ENCODE peak calls at places on chromosomes 13 and 19, in four cellular contexts. U is activated naive CD8-positive, alpha-beta T cell treated with anti-CD3 and anti-CD28 coated beads, Interleukin-2, amount 10 ng/mL, durations not matched to agents 7 days and 5 days; D is fibroblast of pulmonary artery; V is activated T-cell treated with anti-CD3 and anti-CD28 coated beads for 1 hour. Z is an unnamed sample.

GRCh38 chr19:6047741-6048231 is 62.5 kb downstream of the RFX2 start:
- DNase-seq in U (no peak), D (peak; percentile 56), V (no peak), Z (peak; percentile 39)

GRCh38 chr19:7013678-7014077 is 7.6 kb downstream of the MBD3L2B start:
- DNase-seq in U (no peak), D (peak; percentile 23), V (no peak), Z (peak; percentile 14)

GRCh38 chr19:2743099-2743498 is 3.3 kb upstream of the SLC39A3 start:
- DNase-seq in U (no peak), D (no peak), V (no peak), Z (no peak)

GRCh38 chr13:83057119-83057518 is 825.2 kb downstream of the SLITRK1 start:
- DNase-seq in U (no peak), D (no peak), V (no peak), Z (peak; percentile 38)

GRCh38 chr13:52738719-52739467 is 727 bp downstream of the CNMD start:
- DNase-seq in U (peak; percentile 56), D (no peak), V (peak; percentile 12), Z (no peak)

GRCh38 chr13:113875829-113876228 is 12.0 kb upstream of the GAS6 start:
- DNase-seq in U (no peak), D (no peak), V (no peak), Z (no peak)

GRCh38 chr19:22422220-22422619 is at the start of gene ZNF98:
- DNase-seq in U (no peak), D (peak; percentile 0), V (no peak), Z (peak; percentile 5)

GRCh38 chr19:3979674-3980352 is 5.5 kb downstream of the EEF2 start:
- DNase-seq in U (peak; percentile 30), D (no peak), V (no peak), Z (no peak)

GRCh38 chr19:33868076-33868735 is 71.5 kb downstream of the KCTD15 start:
- DNase-seq in U (no peak), D (no peak), V (no peak), Z (peak; percentile 6)

GRCh38 chr13:36096411-36097184 is 34.6 kb downstream of the DCLK1 start:
- DNase-seq in U (no peak), D (peak; percentile 68), V (no peak), Z (peak; percentile 58)

GRCh38 chr19:16222806-16223205 is 25.1 kb downstream of the AP1M1 start:
- DNase-seq in U (no peak), D (no peak), V (no peak), Z (peak; percentile 70)

GRCh38 chr13:88411696-88412095 is 740.5 kb downstream of the SLITRK5 start:
- DNase-seq in U (no peak), D (no peak), V (no peak), Z (no peak)

GRCh38 chr19:27971071-27971470 is 1241.9 kb downstream of the UQCRFS1 start:
- DNase-seq in U (no peak), D (peak; percentile 6), V (no peak), Z (peak; percentile 88)

GRCh38 chr13:106372199-106373160 is 163.0 kb downstream of the EFNB2 start:
- DNase-seq in U (no peak), D (peak; percentile 59), V (no peak), Z (peak; percentile 89)

GRCh38 chr13:67549331-67549730 is 319.2 kb upstream of the PCDH9 start:
- DNase-seq in U (no peak), D (peak; percentile 28), V (no peak), Z (peak; percentile 87)

GRCh38 chr13:51806571-51806970 is 2.6 kb upstream of the DHRS12 start:
- DNase-seq in U (no peak), D (peak; percentile 42), V (no peak), Z (peak; percentile 33)

GRCh38 chr19:10074153-10074552 is 12.0 kb upstream of the SHFL start:
- DNase-seq in U (no peak), D (peak; percentile 46), V (peak; percentile 18), Z (no peak)

GRCh38 chr19:46288896-46289588 is 7.8 kb upstream of the HIF3A start:
- DNase-seq in U (no peak), D (peak; percentile 98), V (no peak), Z (peak; percentile 90)

GRCh38 chr13:114146629-114147028 is 14.2 kb upstream of the RASA3 start:
- DNase-seq in U (peak; percentile 34), D (no peak), V (no peak), Z (no peak)

GRCh38 chr13:95714142-95714832 is 37.3 kb downstream of the DNAJC3 start:
- DNase-seq in U (no peak), D (peak; percentile 76), V (no peak), Z (peak; percentile 83)

GRCh38 chr19:41377977-41378707 is 1.8 kb downstream of the TMEM91 start:
- DNase-seq in U (no peak), D (no peak), V (no peak), Z (no peak)

Z was measured in fibroblast of lung.